ENCODE peak calls at places on chromosome 3, in seven cellular contexts. One of them, this sample, is unnamed.
A peak's percentile ranks its signal among the peaks of the same experiment; 100 is the strongest.

GRCh38 chr3:58144478-58145142 is 66.2 kb downstream of the DNASE1L3 start:
- DNase-seq in AG09309: no peak
- DNase-seq in astrocyte of the cerebellum: no peak
- DNase-seq in AG10803: no peak
- DNase-seq in HCT116: no peak
- DNase-seq in GM23338: no peak
- DNase-seq in BJ: no peak
- DNase-seq in this sample: peak; percentile 45

GRCh38 chr3:143170676-143171075 is 51.1 kb downstream of the CHST2 start:
- DNase-seq in AG09309: no peak
- DNase-seq in astrocyte of the cerebellum: no peak
- DNase-seq in HCT116: no peak
- DNase-seq in GM23338: no peak
- DNase-seq in AG10803: no peak
- DNase-seq in BJ: no peak
- DNase-seq in this sample: no peak

GRCh38 chr3:195897081-195897852 is 11.1 kb downstream of the TNK2 start:
- DNase-seq in AG10803: peak; percentile 59
- DNase-seq in astrocyte of the cerebellum: no peak
- DNase-seq in HCT116: no peak
- DNase-seq in AG09309: no peak
- DNase-seq in BJ: no peak
- DNase-seq in GM23338: no peak
- DNase-seq in this sample: no peak

GRCh38 chr3:120029749-120030148 is 64.5 kb downstream of the GSK3B start:
- DNase-seq in BJ: no peak
- DNase-seq in GM23338: no peak
- DNase-seq in astrocyte of the cerebellum: no peak
- DNase-seq in HCT116: no peak
- DNase-seq in AG10803: peak; percentile 48
- DNase-seq in AG09309: no peak
- DNase-seq in this sample: no peak

GRCh38 chr3:141913150-141913811 is 36.8 kb downstream of the ATP1B3 start:
- DNase-seq in AG09309: peak; percentile 29
- DNase-seq in GM23338: peak; percentile 78
- DNase-seq in astrocyte of the cerebellum: peak; percentile 33
- DNase-seq in AG10803: peak; percentile 66
- DNase-seq in HCT116: peak; percentile 34
- DNase-seq in BJ: no peak
- DNase-seq in this sample: peak; percentile 49

GRCh38 chr3:58095471-58096145 is 87.4 kb downstream of the FLNB start:
- DNase-seq in astrocyte of the cerebellum: no peak
- DNase-seq in AG10803: no peak
- DNase-seq in BJ: no peak
- DNase-seq in AG09309: no peak
- DNase-seq in HCT116: no peak
- DNase-seq in GM23338: no peak
- DNase-seq in this sample: no peak

GRCh38 chr3:136862611-136862951 is 573 bp downstream of the NCK1 start:
- DNase-seq in HCT116: peak; percentile 24
- DNase-seq in astrocyte of the cerebellum: no peak
- DNase-seq in AG10803: peak; percentile 58
- DNase-seq in GM23338: peak; percentile 70
- DNase-seq in BJ: no peak
- DNase-seq in AG09309: no peak
- DNase-seq in this sample: peak; percentile 75

GRCh38 chr3:46488735-46489361 is 8.9 kb upstream of the RTP3 start:
- DNase-seq in AG10803: peak; percentile 81
- DNase-seq in BJ: no peak
- DNase-seq in astrocyte of the cerebellum: peak; percentile 70
- DNase-seq in HCT116: peak; percentile 85
- DNase-seq in AG09309: peak; percentile 55
- DNase-seq in GM23338: peak; percentile 99
- DNase-seq in this sample: peak; percentile 97

GRCh38 chr3:13012228-13012691 is 61.0 kb downstream of the IQSEC1 start:
- DNase-seq in astrocyte of the cerebellum: no peak
- DNase-seq in HCT116: no peak
- DNase-seq in AG10803: peak; percentile 63
- DNase-seq in AG09309: no peak
- DNase-seq in GM23338: no peak
- DNase-seq in BJ: no peak
- DNase-seq in this sample: peak; percentile 51

GRCh38 chr3:42666577-42666998 is 13.1 kb downstream of the ZBTB47 start:
- DNase-seq in AG10803: no peak
- DNase-seq in astrocyte of the cerebellum: no peak
- DNase-seq in AG09309: no peak
- DNase-seq in HCT116: no peak
- DNase-seq in BJ: no peak
- DNase-seq in GM23338: no peak
- DNase-seq in this sample: no peak

GRCh38 chr3:134211797-134212196 is 38.9 kb downstream of the RYK start:
- DNase-seq in BJ: no peak
- DNase-seq in HCT116: peak; percentile 31
- DNase-seq in GM23338: peak; percentile 67
- DNase-seq in AG10803: peak; percentile 41
- DNase-seq in astrocyte of the cerebellum: peak; percentile 47
- DNase-seq in AG09309: no peak
- DNase-seq in this sample: peak; percentile 33

GRCh38 chr3:8460815-8461482 is 40.7 kb upstream of the LMCD1 start:
- DNase-seq in astrocyte of the cerebellum: peak; percentile 90
- DNase-seq in GM23338: no peak
- DNase-seq in BJ: peak; percentile 96
- DNase-seq in AG09309: peak; percentile 89
- DNase-seq in AG10803: peak; percentile 99
- DNase-seq in HCT116: no peak
- DNase-seq in this sample: no peak

DNA sequence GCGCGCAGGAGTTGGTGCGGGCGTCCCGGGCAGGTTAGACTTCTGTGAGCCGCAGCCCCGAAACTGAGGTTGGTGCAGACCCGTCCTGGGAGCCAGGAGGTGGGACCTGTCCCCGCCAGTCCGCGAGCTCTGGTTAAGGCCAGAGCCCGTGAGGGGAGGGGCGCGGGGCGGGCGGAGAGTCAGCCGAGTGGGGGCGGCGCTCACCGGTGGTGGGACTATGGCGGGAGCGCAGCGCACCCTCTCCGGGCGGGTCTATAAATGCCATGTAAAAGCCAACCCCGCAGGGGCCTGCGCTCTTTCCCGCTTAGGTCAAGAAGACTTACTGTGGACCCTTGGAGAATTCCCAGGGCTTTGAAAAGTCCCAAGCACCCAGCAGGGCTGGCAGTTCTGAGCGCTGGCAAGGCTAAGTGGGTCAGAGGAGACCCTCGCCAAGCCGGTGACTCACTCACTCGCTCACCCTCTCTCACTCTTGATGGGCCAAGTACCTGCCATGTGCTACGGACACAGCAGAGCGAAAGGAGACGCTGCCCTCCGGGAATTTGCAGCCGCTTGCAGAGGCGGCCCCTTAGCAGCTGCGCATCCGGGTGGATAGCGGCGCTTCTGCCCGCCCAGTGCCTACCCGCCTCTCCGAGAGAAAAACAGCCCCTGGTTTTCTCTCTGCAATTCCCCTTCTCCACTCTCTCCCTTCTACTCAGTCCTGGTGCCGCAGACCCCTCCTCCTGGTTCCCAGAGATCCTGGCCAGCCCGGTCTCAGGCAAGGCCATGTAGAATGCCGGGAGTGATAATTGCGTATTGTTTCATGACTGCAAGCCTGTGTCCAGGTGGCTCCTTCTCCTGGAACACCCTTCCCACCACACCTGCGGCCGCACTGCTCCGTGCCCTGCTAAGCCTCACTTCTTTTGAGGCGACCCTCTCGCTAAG is at the start of gene ALDH1L1:
- DNase-seq in BJ: no peak
- DNase-seq in GM23338: peak; percentile 75
- DNase-seq in astrocyte of the cerebellum: peak; percentile 50
- DNase-seq in AG09309: no peak
- DNase-seq in HCT116: no peak
- DNase-seq in AG10803: peak; percentile 3
- DNase-seq in this sample: peak; percentile 97
- H3K4me3 ChIP-seq in BJ: peak within 1 kb of the TSS; percentile 38
- H3K4me3 ChIP-seq in GM23338: peak within 1 kb of the TSS; percentile 83
- H3K4me3 ChIP-seq in astrocyte of the cerebellum: peak within 1 kb of the TSS; percentile 47
- H3K4me3 ChIP-seq in AG09309: peak within 1 kb of the TSS; percentile 39
- H3K4me3 ChIP-seq in HCT116: no peak within 1 kb of the TSS
- H3K4me3 ChIP-seq in AG10803: peak within 1 kb of the TSS; percentile 41
- H3K4me3 ChIP-seq in this sample: peak within 1 kb of the TSS; percentile 47

DNA sequence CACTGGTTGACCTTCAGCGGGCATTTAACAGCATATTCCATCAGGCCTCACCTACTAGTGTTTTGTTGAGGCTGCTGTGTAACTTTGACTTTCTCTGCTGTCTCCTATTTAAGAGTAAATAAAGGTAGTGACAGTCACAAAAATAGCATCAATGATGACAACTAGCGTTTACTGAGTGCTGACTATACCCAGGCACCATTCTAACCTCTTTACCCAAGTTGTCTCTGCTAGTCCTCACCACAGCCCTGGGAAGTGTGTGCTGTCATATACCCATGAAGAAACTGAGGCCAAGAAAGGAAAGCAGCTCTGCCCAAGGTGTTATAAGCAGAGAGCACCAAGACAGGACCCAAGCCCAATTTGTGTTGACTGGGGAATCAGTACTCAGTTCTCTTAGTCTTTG is 286.4 kb upstream of the CTDSPL start:
- DNase-seq in BJ: no peak
- DNase-seq in GM23338: no peak
- DNase-seq in astrocyte of the cerebellum: no peak
- DNase-seq in AG09309: no peak
- DNase-seq in AG10803: no peak
- DNase-seq in HCT116: no peak
- DNase-seq in this sample: no peak
- H3K4me3 ChIP-seq in BJ: no peak overlapping the region
- H3K4me3 ChIP-seq in GM23338: no peak overlapping the region
- H3K4me3 ChIP-seq in astrocyte of the cerebellum: no peak overlapping the region
- H3K4me3 ChIP-seq in AG09309: no peak overlapping the region
- H3K4me3 ChIP-seq in AG10803: no peak overlapping the region
- H3K4me3 ChIP-seq in HCT116: no peak overlapping the region
- H3K4me3 ChIP-seq in this sample: no peak overlapping the region

GRCh38 chr3:26087751-26088150 is 297.9 kb downstream of the OXSM start:
- DNase-seq in GM23338: no peak
- DNase-seq in HCT116: no peak
- DNase-seq in AG09309: no peak
- DNase-seq in BJ: no peak
- DNase-seq in astrocyte of the cerebellum: no peak
- DNase-seq in AG10803: no peak
- DNase-seq in this sample: no peak

GRCh38 chr3:26090589-26090988 is 300.7 kb downstream of the OXSM start:
- DNase-seq in BJ: no peak
- DNase-seq in HCT116: no peak
- DNase-seq in astrocyte of the cerebellum: no peak
- DNase-seq in GM23338: no peak
- DNase-seq in AG10803: no peak
- DNase-seq in AG09309: no peak
- DNase-seq in this sample: no peak

GRCh38 chr3:26089249-26089648 is 299.4 kb downstream of the OXSM start:
- DNase-seq in BJ: no peak
- DNase-seq in GM23338: no peak
- DNase-seq in HCT116: no peak
- DNase-seq in AG09309: no peak
- DNase-seq in astrocyte of the cerebellum: no peak
- DNase-seq in AG10803: no peak
- DNase-seq in this sample: no peak

DNA sequence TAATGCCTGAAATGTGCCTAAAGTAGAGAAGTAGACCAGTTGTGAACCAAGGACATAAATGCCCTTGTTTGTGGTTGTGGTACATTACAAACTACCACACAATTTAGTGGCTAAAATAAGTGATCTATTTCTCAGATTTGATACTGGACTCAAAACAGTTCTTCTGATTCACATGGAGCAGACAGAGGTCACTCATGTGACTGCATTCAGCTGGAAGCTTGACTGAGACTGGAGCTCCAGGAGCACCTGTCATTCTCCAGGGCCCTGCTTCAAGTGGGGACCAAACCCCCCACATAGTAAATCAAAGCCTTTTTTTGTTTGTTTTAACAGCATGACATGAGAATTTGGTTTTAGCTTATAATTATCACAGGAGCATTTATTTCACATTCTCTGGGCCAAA is 301.2 kb downstream of the OXSM start:
- DNase-seq in astrocyte of the cerebellum: no peak
- DNase-seq in AG10803: no peak
- DNase-seq in HCT116: no peak
- DNase-seq in BJ: no peak
- DNase-seq in GM23338: no peak
- DNase-seq in AG09309: no peak
- DNase-seq in this sample: no peak
- H3K4me3 ChIP-seq in astrocyte of the cerebellum: no peak overlapping the region
- H3K4me3 ChIP-seq in AG10803: no peak overlapping the region
- H3K4me3 ChIP-seq in HCT116: no peak overlapping the region
- H3K4me3 ChIP-seq in BJ: no peak overlapping the region
- H3K4me3 ChIP-seq in GM23338: no peak overlapping the region
- H3K4me3 ChIP-seq in AG09309: no peak overlapping the region
- H3K4me3 ChIP-seq in this sample: no peak overlapping the region

GRCh38 chr3:152403632-152404066 is 134.9 kb downstream of the MBNL1 start:
- DNase-seq in HCT116: no peak
- DNase-seq in astrocyte of the cerebellum: no peak
- DNase-seq in AG10803: no peak
- DNase-seq in BJ: no peak
- DNase-seq in GM23338: no peak
- DNase-seq in AG09309: no peak
- DNase-seq in this sample: peak; percentile 53
- H3K4me3 ChIP-seq in HCT116: no peak overlapping the region
- H3K4me3 ChIP-seq in astrocyte of the cerebellum: no peak overlapping the region
- H3K4me3 ChIP-seq in AG10803: no peak overlapping the region
- H3K4me3 ChIP-seq in BJ: no peak overlapping the region
- H3K4me3 ChIP-seq in GM23338: no peak overlapping the region
- H3K4me3 ChIP-seq in AG09309: no peak overlapping the region
- H3K4me3 ChIP-seq in this sample: no peak overlapping the region

GRCh38 chr3:186097663-186098451 is 11.0 kb downstream of the ETV5 start:
- DNase-seq in AG10803: peak; percentile 77
- DNase-seq in HCT116: peak; percentile 64
- DNase-seq in GM23338: peak; percentile 94
- DNase-seq in astrocyte of the cerebellum: peak; percentile 67
- DNase-seq in AG09309: no peak
- DNase-seq in BJ: no peak
- DNase-seq in this sample: peak; percentile 86
- H3K4me3 ChIP-seq in AG10803: peak overlapping the region; percentile 57
- H3K4me3 ChIP-seq in HCT116: peak overlapping the region; percentile 5
- H3K4me3 ChIP-seq in GM23338: peak overlapping the region; percentile 62
- H3K4me3 ChIP-seq in astrocyte of the cerebellum: peak overlapping the region; percentile 42
- H3K4me3 ChIP-seq in AG09309: no peak overlapping the region
- H3K4me3 ChIP-seq in BJ: no peak overlapping the region
- H3K4me3 ChIP-seq in this sample: no peak overlapping the region

GRCh38 chr3:190108789-190109188 is 11.9 kb downstream of the P3H2 start:
- DNase-seq in BJ: no peak
- DNase-seq in astrocyte of the cerebellum: no peak
- DNase-seq in GM23338: no peak
- DNase-seq in AG10803: peak; percentile 45
- DNase-seq in AG09309: no peak
- DNase-seq in HCT116: no peak
- DNase-seq in this sample: no peak
- H3K4me3 ChIP-seq in BJ: no peak overlapping the region
- H3K4me3 ChIP-seq in astrocyte of the cerebellum: no peak overlapping the region
- H3K4me3 ChIP-seq in GM23338: no peak overlapping the region
- H3K4me3 ChIP-seq in AG10803: no peak overlapping the region
- H3K4me3 ChIP-seq in AG09309: no peak overlapping the region
- H3K4me3 ChIP-seq in HCT116: no peak overlapping the region
- H3K4me3 ChIP-seq in this sample: no peak overlapping the region

GRCh38 chr3:118671192-118671591 is 363.5 kb downstream of the IGSF11 start:
- DNase-seq in AG09309: no peak
- DNase-seq in AG10803: no peak
- DNase-seq in GM23338: no peak
- DNase-seq in astrocyte of the cerebellum: no peak
- DNase-seq in HCT116: no peak
- DNase-seq in BJ: no peak
- DNase-seq in this sample: no peak
- H3K4me3 ChIP-seq in AG09309: no peak overlapping the region
- H3K4me3 ChIP-seq in AG10803: no peak overlapping the region
- H3K4me3 ChIP-seq in GM23338: no peak overlapping the region
- H3K4me3 ChIP-seq in astrocyte of the cerebellum: no peak overlapping the region
- H3K4me3 ChIP-seq in HCT116: no peak overlapping the region
- H3K4me3 ChIP-seq in BJ: no peak overlapping the region
- H3K4me3 ChIP-seq in this sample: no peak overlapping the region

GRCh38 chr3:168093229-168093628 is 2.5 kb downstream of the GOLIM4 start:
- DNase-seq in AG09309: no peak
- DNase-seq in AG10803: no peak
- DNase-seq in HCT116: no peak
- DNase-seq in astrocyte of the cerebellum: no peak
- DNase-seq in BJ: no peak
- DNase-seq in GM23338: no peak
- DNase-seq in this sample: no peak
- H3K4me3 ChIP-seq in AG09309: peak overlapping the region; percentile 100
- H3K4me3 ChIP-seq in AG10803: peak overlapping the region; percentile 91
- H3K4me3 ChIP-seq in HCT116: no peak overlapping the region
- H3K4me3 ChIP-seq in astrocyte of the cerebellum: peak overlapping the region; percentile 91
- H3K4me3 ChIP-seq in BJ: peak overlapping the region; percentile 89
- H3K4me3 ChIP-seq in GM23338: peak overlapping the region; percentile 79
- H3K4me3 ChIP-seq in this sample: no peak overlapping the region